ENCODE peak calls at places on chromosomes 13 and 19, in four cellular contexts. K, Y, G and A are unnamed samples. For H3K4me1, the result is how much of the 10 kb centered on the place peaks cover.

GRCh38 chr13:109163052-109163413 is 533.6 kb downstream of the MYO16 start:
- DNase-seq in K (no peak), Y (no peak), G (no peak), A (no peak)

GRCh38 chr19:33492951-33493350 is 28.6 kb downstream of the PEPD start:
- DNase-seq in K (no peak), Y (no peak), G (no peak), A (no peak)

GRCh38 chr19:52524086-52524485 is 3.4 kb upstream of the ZNF808 start:
- DNase-seq in K (no peak), Y (no peak), G (no peak), A (no peak)

GRCh38 chr19:35144600-35145436 is 1.8 kb downstream of the FXYD7 start:
- DNase-seq in K (peak), Y (peak), G (no peak), A (peak)

GRCh38 chr13:24693862-24694471 is 13.8 kb downstream of the ATP12A start:
- DNase-seq in K (peak), Y (peak), G (peak), A (peak)

GRCh38 chr13:23987331-23987730 is 90.0 kb upstream of the C1QTNF9B start:
- DNase-seq in K (no peak), Y (no peak), G (no peak), A (no peak)

GRCh38 chr13:36355632-36356031 is 9.4 kb upstream of the SPART start:
- DNase-seq in K (no peak), Y (no peak), G (no peak), A (no peak)

GRCh38 chr19:29478578-29479565 is 46.9 kb upstream of the VSTM2B start:
- DNase-seq in K (no peak), Y (peak), G (no peak), A (peak)

GRCh38 chr13:110499621-110500281 is 61.8 kb downstream of the RAB20 start:
- DNase-seq in K (no peak), Y (no peak), G (no peak), A (no peak)

GRCh38 chr13:46728777-46729176 is 68.2 kb downstream of the ESD start:
- DNase-seq in K (no peak), Y (no peak), G (no peak), A (no peak)

GRCh38 chr13:96730676-96731075 is 263.6 kb downstream of the OXGR1 start:
- DNase-seq in K (no peak), Y (no peak), G (no peak), A (no peak)

GRCh38 chr19:29887498-29887897 is 54.5 kb upstream of the URI1 start:
- DNase-seq in K (no peak), Y (no peak), G (no peak), A (no peak)

GRCh38 chr13:80214521-80214941 is 126.4 kb downstream of the SPRY2 start:
- DNase-seq in K (no peak), Y (no peak), G (no peak), A (no peak)

GRCh38 chr19:18419195-18419698 is at the start of gene SSBP4:
- DNase-seq in K (no peak), Y (peak), G (peak), A (no peak)
- H3K4me1 ChIP-seq in K (under half), Y (half or more), G (under half), A (under half)

DNA sequence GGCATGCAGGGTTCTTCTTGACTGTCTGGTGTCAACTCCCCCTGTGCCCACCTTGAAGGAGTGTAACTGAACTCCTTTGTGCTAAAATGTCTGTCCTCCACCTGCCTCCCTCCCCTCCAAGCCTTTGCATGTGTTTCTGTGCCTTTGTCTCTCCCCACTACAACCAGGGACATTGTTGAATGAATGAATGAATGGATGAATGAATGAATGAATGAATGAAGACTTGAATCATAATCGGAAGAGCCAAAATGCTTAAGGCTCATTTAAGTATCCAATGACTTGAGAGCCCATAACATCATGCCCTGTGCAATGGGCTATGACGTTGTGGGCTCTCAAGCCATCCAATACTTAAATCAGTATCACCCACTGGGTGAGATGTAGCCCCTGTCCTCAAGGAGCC is 9.0 kb upstream of the GPR183 start:
- DNase-seq in K (no peak), Y (no peak), G (no peak), A (no peak)
- H3K4me1 ChIP-seq in K (under half), Y (under half), G (under half), A (under half)

GRCh38 chr13:51997641-51998330 is 13.5 kb downstream of the ATP7B start:
- DNase-seq in K (no peak), Y (peak), G (no peak), A (no peak)
- H3K4me1 ChIP-seq in K (under half), Y (half or more), G (under half), A (under half)

DNA sequence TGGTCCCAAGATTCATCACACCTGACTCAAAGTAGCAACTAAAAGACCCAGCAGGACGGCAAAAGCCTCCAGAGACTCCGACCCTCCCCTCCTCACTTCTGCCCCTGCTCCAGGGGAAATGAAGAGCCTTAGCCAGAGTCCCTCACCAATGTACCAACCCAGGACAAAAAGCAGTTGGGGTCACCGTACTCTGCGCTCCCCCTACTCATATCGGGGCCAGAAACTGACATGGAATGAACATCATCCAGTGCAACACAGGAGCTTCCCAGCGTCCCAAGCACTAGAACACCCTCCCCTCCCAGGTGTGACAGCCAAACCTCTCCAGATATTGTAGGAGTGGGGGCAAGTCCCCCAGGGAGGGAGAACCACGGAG is 1.7 kb downstream of the EEF2 start:
- DNase-seq in K (no peak), Y (no peak), G (no peak), A (no peak)
- H3K4me1 ChIP-seq in K (under half), Y (half or more), G (under half), A (under half)

GRCh38 chr19:3690551-3691371 is 9.5 kb downstream of the PIP5K1C start:
- DNase-seq in K (no peak), Y (no peak), G (no peak), A (no peak)

GRCh38 chr19:3691726-3692125 is 8.5 kb downstream of the PIP5K1C start:
- DNase-seq in K (no peak), Y (no peak), G (no peak), A (no peak)

GRCh38 chr19:3693030-3693925 is 7.0 kb downstream of the PIP5K1C start:
- DNase-seq in K (no peak), Y (no peak), G (no peak), A (no peak)

GRCh38 chr19:3692141-3693029 is 7.9 kb downstream of the PIP5K1C start:
- DNase-seq in K (no peak), Y (no peak), G (no peak), A (no peak)

GRCh38 chr19:3691372-3691716 is 8.9 kb downstream of the PIP5K1C start:
- DNase-seq in K (no peak), Y (no peak), G (no peak), A (no peak)
- H3K4me1 ChIP-seq in K (under half), Y (under half), G (under half), A (under half)